ENCODE peak calls at places on chromosomes 1 and 21, in eight cellular contexts. R is NCI-H460, G is psoas muscle, V is pons, J is left cardiac atrium, F is NCI-H510A treated with DMSO at 0.1 percent for 48 hours, D is neuronal stem cell, B is NCI-H2081 treated with DMSO at 0.1 percent for 48 hours. M is an unnamed sample.

GRCh38 chr1:202643397-202644218 is 66.6 kb downstream of the SYT2 start:
- DNase-seq in D (no peak), B (no peak), G (peak), V (no peak), F (no peak), R (no peak), J (no peak), M (peak)

GRCh38 chr1:54865238-54866073 is 21.5 kb downstream of the DHCR24 start:
- DNase-seq in F (no peak), B (no peak), R (no peak), J (no peak), V (peak), G (peak), D (no peak), M (no peak)

GRCh38 chr1:203126866-203127671 is 457 bp upstream of the ADORA1 start:
- DNase-seq in B (no peak), V (no peak), J (no peak), D (no peak), R (no peak), F (no peak), G (no peak), M (no peak)

GRCh38 chr1:185653615-185654014 is 80.6 kb upstream of the HMCN1 start:
- DNase-seq in V (no peak), B (no peak), F (no peak), G (no peak), J (no peak), R (no peak), D (no peak), M (no peak)

GRCh38 chr1:222618880-222619321 is 1.0 kb downstream of the MIA3 start:
- DNase-seq in R (no peak), J (peak), G (no peak), V (peak), B (no peak), D (peak), F (peak), M (peak)

GRCh38 chr1:191888996-191889622 is 269.2 kb upstream of the RGS18 start:
- DNase-seq in R (no peak), V (no peak), B (no peak), G (no peak), J (no peak), D (no peak), F (no peak), M (no peak)

GRCh38 chr21:17688912-17689874 is 76.5 kb upstream of the BTG3 start:
- DNase-seq in B (peak), V (peak), F (no peak), G (no peak), J (peak), D (no peak), R (no peak), M (peak)

GRCh38 chr1:245419572-245419971 is 264.8 kb downstream of the KIF26B start:
- DNase-seq in D (no peak), B (no peak), V (no peak), F (no peak), G (no peak), R (no peak), J (no peak), M (no peak)

M was measured in NCI-H526.